ENCODE peak calls at places on chromosome 20, in ten cellular contexts. V is Caco-2, H is left ventricle myocardium inferior, S is transverse colon, J is IMR-90, B is right atrium auricular region, M is body of pancreas, N is SK-N-SH, P is MM.1S, U is sigmoid colon. D is an unnamed sample.

GRCh38 chr20:46651091-46651962 is at the start of gene SLC13A3:
- DNase-seq in V (no peak), H (no peak), S (no peak), J (no peak), B (no peak), M (no peak), N (peak; percentile 74), P (no peak), U (no peak), D (no peak)

GRCh38 chr20:59042151-59042795 is at the start of gene PRELID3B:
- DNase-seq in V (peak; percentile 81), H (peak; percentile 36), S (peak; percentile 64), J (no peak), B (no peak), M (peak; percentile 37), N (peak; percentile 69), P (no peak), U (peak; percentile 77), D (peak; percentile 16)

GRCh38 chr20:45039470-45039811 is 61.5 kb downstream of the KCNS1 start:
- DNase-seq in V (no peak), H (no peak), S (no peak), J (no peak), B (no peak), M (no peak), N (no peak), P (no peak), U (no peak), D (no peak)

GRCh38 chr20:3560578-3560977 is 89.8 kb downstream of the ATRN start:
- DNase-seq in V (no peak), H (no peak), S (no peak), J (peak; percentile 36), B (no peak), M (no peak), N (no peak), P (no peak), U (no peak), D (no peak)

GRCh38 chr20:32451682-32452461 is 93.7 kb downstream of the ASXL1 start:
- DNase-seq in V (no peak), H (peak; percentile 12), S (no peak), J (no peak), B (no peak), M (peak; percentile 23), N (no peak), P (no peak), U (no peak), D (no peak)

GRCh38 chr20:4162766-4163165 is 147.4 kb upstream of the RNF24 start:
- DNase-seq in V (no peak), H (no peak), S (no peak), J (no peak), B (no peak), M (no peak), N (no peak), P (no peak), U (no peak), D (no peak)

GRCh38 chr20:36391456-36391855 is 85.3 kb downstream of the DLGAP4 start:
- DNase-seq in V (no peak), H (no peak), S (no peak), J (no peak), B (no peak), M (no peak), N (no peak), P (no peak), U (no peak), D (no peak)

GRCh38 chr20:46132705-46133120 is 14.6 kb downstream of the CD40 start:
- DNase-seq in V (peak; percentile 90), H (peak; percentile 68), S (peak; percentile 63), J (peak; percentile 43), B (peak; percentile 66), M (peak; percentile 82), N (peak; percentile 88), P (peak; percentile 59), U (peak; percentile 78), D (no peak)

GRCh38 chr20:57856658-57857057 is 146.8 kb upstream of the PMEPA1 start:
- DNase-seq in V (no peak), H (no peak), S (no peak), J (no peak), B (no peak), M (no peak), N (no peak), P (no peak), U (peak; percentile 22), D (no peak)

GRCh38 chr20:42553374-42553773 is 636.3 kb downstream of the PTPRT start:
- DNase-seq in V (no peak), H (no peak), S (no peak), J (no peak), B (no peak), M (no peak), N (no peak), P (no peak), U (no peak), D (no peak)

GRCh38 chr20:1486566-1486965 is 4.7 kb downstream of the SIRPB2 start:
- DNase-seq in V (no peak), H (no peak), S (no peak), J (no peak), B (no peak), M (no peak), N (no peak), P (no peak), U (no peak), D (no peak)

GRCh38 chr20:51648571-51648947 is 106.0 kb upstream of the NFATC2 start:
- DNase-seq in V (no peak), H (no peak), S (no peak), J (no peak), B (no peak), M (no peak), N (no peak), P (no peak), U (no peak), D (no peak)

GRCh38 chr20:56353356-56353755 is 5.4 kb upstream of the FAM210B start:
- DNase-seq in V (no peak), H (no peak), S (no peak), J (no peak), B (no peak), M (no peak), N (no peak), P (no peak), U (no peak), D (no peak)

GRCh38 chr20:61891476-61891875 is 174.2 kb downstream of the TAF4 start:
- DNase-seq in V (no peak), H (no peak), S (no peak), J (no peak), B (no peak), M (no peak), N (no peak), P (no peak), U (no peak), D (no peak)

GRCh38 chr20:2873747-2874041 is 413 bp downstream of the PTPRA start:
- DNase-seq in V (no peak), H (peak; percentile 59), S (peak; percentile 62), J (peak; percentile 28), B (no peak), M (peak; percentile 43), N (peak; percentile 88), P (peak; percentile 45), U (no peak), D (no peak)

GRCh38 chr20:59018817-59019216 is 412 bp upstream of the TUBB1 start:
- DNase-seq in V (no peak), H (no peak), S (no peak), J (no peak), B (no peak), M (no peak), N (no peak), P (no peak), U (peak; percentile 41), D (no peak)

GRCh38 chr20:41411458-41411857 is 44.8 kb upstream of the EMILIN3 start:
- DNase-seq in V (no peak), H (no peak), S (no peak), J (peak; percentile 28), B (no peak), M (no peak), N (no peak), P (peak; percentile 79), U (no peak), D (no peak)
- TF ChIP-seq CTCF in V (peak; percentile 65), H (peak; percentile 62), S (peak; percentile 11), J (peak; percentile 45), B (peak; percentile 61), M (no peak), N (peak; percentile 59), P (peak; percentile 64), U (peak; percentile 25), D (peak; percentile 70)

DNA sequence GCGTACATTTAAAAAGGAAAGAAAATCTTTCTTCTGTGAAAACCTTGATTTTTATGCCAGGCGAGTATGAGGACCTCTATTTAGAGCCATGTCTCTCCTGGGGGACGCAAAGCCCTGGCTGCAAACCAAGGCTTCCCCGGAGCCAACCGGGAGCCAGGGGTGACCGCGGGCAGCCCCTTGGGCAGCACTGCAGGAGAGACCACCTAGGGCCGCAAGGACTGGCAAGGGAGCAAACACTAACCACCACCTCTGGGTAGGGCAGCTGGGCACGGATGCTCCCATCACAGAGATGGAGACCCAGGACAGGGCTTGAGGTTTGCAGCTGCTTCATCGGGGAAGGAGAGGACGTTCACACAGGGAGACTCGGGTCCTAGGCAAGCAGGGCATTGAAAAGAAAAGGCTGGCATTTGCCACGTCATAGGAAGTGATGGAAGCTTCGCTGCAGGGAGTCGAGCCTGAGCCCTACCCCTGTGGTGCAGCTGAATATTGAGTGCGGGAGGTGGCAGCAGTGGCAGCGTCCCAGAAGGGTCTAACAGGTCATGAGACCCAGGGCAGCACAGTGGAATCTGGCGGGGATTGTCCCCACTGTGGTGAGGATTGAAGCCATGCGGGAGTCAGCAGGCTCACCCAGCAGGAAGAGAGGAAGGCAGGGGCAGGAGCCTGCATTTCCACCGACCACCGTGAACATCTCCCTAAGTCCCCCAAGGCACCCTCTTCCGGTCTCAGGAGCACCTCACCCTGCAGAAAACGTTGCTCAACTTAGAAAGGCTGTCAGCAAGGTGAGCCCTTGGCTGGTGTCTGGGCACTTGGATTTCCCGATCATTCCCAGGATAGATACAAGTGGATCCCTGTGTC is 156.2 kb upstream of the CST7 start:
- DNase-seq in V (no peak), H (no peak), S (no peak), J (no peak), B (no peak), M (no peak), N (no peak), P (no peak), U (no peak), D (no peak)
- H3K27me3 ChIP-seq in V (no peaks in the 10 kb centered on the region), H (peaks cover 67% of the 10 kb centered on the region), S (no peaks in the 10 kb centered on the region), J (peaks cover 9% of the 10 kb centered on the region), B (no peaks in the 10 kb centered on the region), M (no peaks in the 10 kb centered on the region), N (no peaks in the 10 kb centered on the region), P (no peaks in the 10 kb centered on the region), U (no peaks in the 10 kb centered on the region), D (no peaks in the 10 kb centered on the region)

GRCh38 chr20:39857188-39857587 is 831.8 kb downstream of the MAFB start:
- DNase-seq in V (no peak), H (no peak), S (no peak), J (no peak), B (no peak), M (no peak), N (no peak), P (no peak), U (no peak), D (no peak)
- H3K4me1 ChIP-seq in V (no peaks in the 10 kb centered on the region), H (no peaks in the 10 kb centered on the region), S (no peaks in the 10 kb centered on the region), J (peaks cover 18% of the 10 kb centered on the region), B (no peaks in the 10 kb centered on the region), M (peaks cover 10% of the 10 kb centered on the region), N (peaks cover 30% of the 10 kb centered on the region), P (no peaks in the 10 kb centered on the region), U (no peaks in the 10 kb centered on the region), D (no peaks in the 10 kb centered on the region)

DNA sequence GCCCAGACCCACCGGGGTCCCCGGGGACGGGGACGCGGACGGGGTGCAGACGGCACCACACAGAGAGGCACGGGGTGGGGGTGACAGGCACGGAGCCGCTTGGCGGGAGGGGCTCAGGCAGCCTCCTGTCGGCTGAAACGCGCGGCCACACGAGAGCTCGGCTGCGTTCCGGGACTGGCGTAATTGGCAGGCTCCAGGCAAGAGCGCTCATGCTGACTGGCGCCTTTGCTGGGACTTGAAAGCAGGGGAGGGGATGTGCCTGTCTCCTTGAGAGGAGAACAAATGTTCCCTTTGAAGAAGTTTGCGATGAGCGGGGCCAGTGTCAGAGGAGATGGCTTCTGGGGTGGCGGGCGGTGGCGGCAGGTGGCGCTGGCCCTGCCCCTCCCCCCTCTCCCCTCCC is 25.8 kb downstream of the BHLHE23 start:
- DNase-seq in V (no peak), H (no peak), S (no peak), J (no peak), B (no peak), M (no peak), N (peak; percentile 73), P (no peak), U (no peak), D (no peak)
- TF ChIP-seq CTCF in V (no peak), H (no peak), S (no peak), J (no peak), B (no peak), M (no peak), N (no peak), P (no peak), U (no peak), D (no peak)

D was measured in foreskin keratinocyte.